ENCODE peak calls at places on chromosomes 3 and 15, in six cellular contexts. W is neuronal stem cell, R is H9, G is mesendoderm, E is IMR-90, F is H1. T is an unnamed sample.

GRCh38 chr3:138082085-138082991 is 33.1 kb downstream of the DZIP1L start:
- DNase-seq in W (no peak), R (no peak), G (peak; percentile 71), E (peak; percentile 93), F (no peak), T (peak; percentile 92)

GRCh38 chr15:31090741-31091140 is 10.8 kb downstream of the TRPM1 start:
- DNase-seq in W (no peak), R (no peak), G (no peak), E (no peak), F (no peak), T (no peak)

GRCh38 chr3:4826237-4827100 is 152.8 kb upstream of the BHLHE40 start:
- DNase-seq in W (no peak), R (no peak), G (no peak), E (no peak), F (no peak), T (no peak)

GRCh38 chr15:47366884-47367283 is 350.4 kb upstream of the SEMA6D start:
- DNase-seq in W (no peak), R (no peak), G (no peak), E (peak; percentile 30), F (no peak), T (peak; percentile 72)

GRCh38 chr3:187822402-187822801 is 77.1 kb upstream of the BCL6 start:
- DNase-seq in W (no peak), R (no peak), G (no peak), E (no peak), F (no peak), T (no peak)

GRCh38 chr3:155218470-155218869 is 75.0 kb downstream of the STRIT1 start:
- DNase-seq in W (no peak), R (no peak), G (no peak), E (no peak), F (no peak), T (no peak)

GRCh38 chr3:107431298-107432012 is 54.2 kb downstream of the CCDC54 start:
- DNase-seq in W (peak; percentile 43), R (peak; percentile 84), G (peak; percentile 96), E (peak; percentile 50), F (peak; percentile 67), T (peak; percentile 80)

GRCh38 chr3:33682770-33683169 is 35.3 kb downstream of the CLASP2 start:
- DNase-seq in W (no peak), R (no peak), G (no peak), E (no peak), F (no peak), T (no peak)

GRCh38 chr3:42010530-42010929 is 48.6 kb upstream of the ULK4 start:
- DNase-seq in W (no peak), R (no peak), G (no peak), E (no peak), F (no peak), T (no peak)

GRCh38 chr3:110343376-110343775 is 728.2 kb upstream of the NECTIN3 start:
- DNase-seq in W (peak; percentile 8), R (no peak), G (no peak), E (peak; percentile 33), F (no peak), T (peak; percentile 51)

GRCh38 chr3:10228248-10228950 is 19.9 kb upstream of the TATDN2 start:
- DNase-seq in W (no peak), R (no peak), G (no peak), E (no peak), F (no peak), T (no peak)

GRCh38 chr15:89115547-89115946 is 27.3 kb downstream of the ABHD2 start:
- DNase-seq in W (no peak), R (no peak), G (no peak), E (no peak), F (no peak), T (no peak)

GRCh38 chr3:114626751-114627150 is 332.9 kb downstream of the TIGIT start:
- DNase-seq in W (no peak), R (no peak), G (no peak), E (peak; percentile 34), F (no peak), T (no peak)

GRCh38 chr3:173725507-173725906 is 328.0 kb downstream of the NLGN1 start:
- DNase-seq in W (no peak), R (no peak), G (no peak), E (peak; percentile 54), F (no peak), T (peak; percentile 34)

GRCh38 chr3:170473358-170473757 is 54.7 kb downstream of the CLDN11 start:
- DNase-seq in W (no peak), R (no peak), G (no peak), E (no peak), F (no peak), T (no peak)

GRCh38 chr15:66923438-66923881 is 141.9 kb upstream of the SMAD3 start:
- DNase-seq in W (peak; percentile 31), R (peak; percentile 82), G (peak; percentile 90), E (no peak), F (no peak), T (no peak)

GRCh38 chr3:39262842-39263241 is 17.0 kb downstream of the CX3CR1 start:
- DNase-seq in W (no peak), R (no peak), G (no peak), E (no peak), F (no peak), T (no peak)

GRCh38 chr3:133447751-133448477 is 48.1 kb downstream of the BFSP2 start:
- DNase-seq in W (no peak), R (no peak), G (no peak), E (no peak), F (no peak), T (no peak)

GRCh38 chr15:94056314-94056713 is 175.0 kb upstream of the MCTP2 start:
- DNase-seq in W (no peak), R (no peak), G (no peak), E (peak; percentile 60), F (no peak), T (peak; percentile 91)

GRCh38 chr3:156174229-156174847 is 54.0 kb downstream of the KCNAB1 start:
- DNase-seq in W (no peak), R (no peak), G (peak; percentile 55), E (peak; percentile 66), F (no peak), T (no peak)

DNA sequence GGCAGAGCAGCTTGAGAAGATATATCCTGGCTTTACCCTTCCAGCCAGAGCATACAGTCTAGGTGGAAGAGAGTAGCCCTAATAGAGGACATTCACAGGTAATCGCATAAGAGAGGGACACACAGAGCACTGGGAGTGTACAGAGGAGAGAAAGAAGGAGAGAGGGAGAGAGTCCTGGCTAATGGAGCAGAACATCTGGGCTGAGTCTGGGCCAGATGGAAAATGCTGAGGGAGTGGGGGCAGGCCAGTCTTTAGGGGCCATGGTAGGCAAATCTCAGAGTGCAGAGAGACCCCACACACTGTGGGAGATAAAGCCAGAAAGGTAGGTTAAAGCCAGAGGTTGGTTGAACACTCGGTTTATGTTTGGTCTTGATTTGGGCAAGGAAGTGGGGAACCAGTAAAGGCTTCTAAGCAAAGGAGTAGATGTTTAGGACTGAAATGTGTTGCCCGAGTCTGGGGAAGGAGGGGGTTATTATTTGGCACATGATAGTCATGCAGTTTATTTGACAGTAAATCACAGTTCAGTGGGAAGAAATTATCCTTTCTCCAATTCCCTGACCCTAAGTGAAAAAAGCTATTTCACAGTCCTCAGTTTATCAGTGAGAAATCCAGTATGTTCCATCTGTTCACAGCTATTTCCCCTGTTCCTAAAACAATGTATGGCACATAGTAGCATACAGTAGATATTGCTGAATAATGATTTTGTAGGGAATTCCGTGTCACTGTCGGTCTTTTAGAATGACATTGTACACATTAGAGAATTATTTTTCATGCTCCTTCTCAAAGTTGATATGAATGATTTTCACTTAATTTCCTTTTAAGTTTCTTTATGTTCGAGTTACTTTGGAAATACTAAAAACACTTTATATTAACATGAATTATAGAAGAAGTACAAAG is 45.7 kb downstream of the PDHB start:
- DNase-seq in W (no peak), R (no peak), G (no peak), E (no peak), F (no peak), T (peak; percentile 14)
- H3K4ac ChIP-seq in W (no peak overlapping the region), R (no peak overlapping the region), G (no peak overlapping the region), E (peak overlapping the region; percentile 91), F (no peak overlapping the region), T (peak overlapping the region; percentile 94)

GRCh38 chr15:72982750-72983149 is 69.5 kb upstream of the NEO1 start:
- DNase-seq in W (no peak), R (no peak), G (no peak), E (peak; percentile 41), F (no peak), T (no peak)
- H2BK15ac ChIP-seq in W (no peak overlapping the region), R (no peak overlapping the region), G (no peak overlapping the region), E (no peak overlapping the region), F (no peak overlapping the region), T (no peak overlapping the region)

DNA sequence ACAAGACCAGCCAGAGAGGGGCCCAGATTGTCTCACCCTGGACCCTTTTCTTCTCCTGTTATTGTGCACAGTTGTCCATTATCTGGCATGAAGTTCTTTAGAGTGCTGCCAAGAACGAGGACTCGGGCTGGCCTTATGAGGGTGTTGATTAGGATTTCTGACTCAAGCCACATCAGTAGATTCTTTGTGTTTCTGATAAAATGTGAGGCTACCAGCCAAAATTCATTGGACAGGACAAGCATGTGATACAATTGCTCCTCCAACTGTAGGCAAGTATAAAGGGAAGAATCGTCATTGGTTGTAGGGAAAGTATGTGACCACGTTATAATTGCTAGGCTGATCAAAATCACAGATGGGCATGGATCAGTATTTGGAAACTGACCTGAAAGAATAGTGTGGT is 99.2 kb upstream of the TMC3 start:
- DNase-seq in W (no peak), R (no peak), G (no peak), E (no peak), F (no peak), T (no peak)
- H3K4ac ChIP-seq in W (no peak overlapping the region), R (no peak overlapping the region), G (no peak overlapping the region), E (no peak overlapping the region), F (no peak overlapping the region), T (no peak overlapping the region)

GRCh38 chr15:87942316-87942715 is 314.2 kb downstream of the NTRK3 start:
- DNase-seq in W (no peak), R (no peak), G (peak; percentile 30), E (no peak), F (no peak), T (no peak)
- H2BK15ac ChIP-seq in W (no peak overlapping the region), R (no peak overlapping the region), G (no peak overlapping the region), E (no peak overlapping the region), F (no peak overlapping the region), T (no peak overlapping the region)